ENCODE peak calls at places on chromosome 16, in nine cellular contexts. U is cardiac fibroblast, C is heart left ventricle, R is cardiac muscle cell, X is AG04450, E is breast epithelium, G is colonic mucosa, A is uterus, L is HFF-Myc. H is an unnamed sample.

GRCh38 chr16:4182581-4183257 is 59.2 kb downstream of the SRL start:
- DNase-seq in U (no peak), C (peak; percentile 49), R (no peak), X (no peak), E (no peak), G (no peak), A (no peak), L (no peak), H (no peak)

GRCh38 chr16:19701091-19701490 is 16.9 kb downstream of the KNOP1 start:
- DNase-seq in U (no peak), C (no peak), R (no peak), X (no peak), E (no peak), G (no peak), A (no peak), L (no peak), H (no peak)

GRCh38 chr16:86044881-86045600 is 146.1 kb downstream of the IRF8 start:
- DNase-seq in U (no peak), C (no peak), R (no peak), X (no peak), E (no peak), G (peak; percentile 45), A (no peak), L (no peak), H (no peak)

GRCh38 chr16:56789360-56789759 is 59.4 kb downstream of the NUP93 start:
- DNase-seq in U (peak; percentile 57), C (no peak), R (peak; percentile 61), X (no peak), E (no peak), G (peak; percentile 29), A (peak; percentile 20), L (no peak), H (peak; percentile 67)

GRCh38 chr16:9134739-9135138 is 43.3 kb downstream of the HAPSTR1 start:
- DNase-seq in U (peak; percentile 61), C (peak; percentile 75), R (peak; percentile 61), X (no peak), E (no peak), G (peak; percentile 55), A (no peak), L (no peak), H (peak; percentile 77)

GRCh38 chr16:58414938-58415451 is 22.7 kb downstream of the GINS3 start:
- DNase-seq in U (peak; percentile 52), C (no peak), R (no peak), X (no peak), E (no peak), G (no peak), A (no peak), L (no peak), H (no peak)

GRCh38 chr16:69672998-69673713 is 53.2 kb downstream of the NQO1 start:
- DNase-seq in U (no peak), C (no peak), R (no peak), X (no peak), E (no peak), G (no peak), A (no peak), L (no peak), H (no peak)

GRCh38 chr16:48811478-48811877 is 201.5 kb upstream of the N4BP1 start:
- DNase-seq in U (no peak), C (no peak), R (no peak), X (no peak), E (no peak), G (no peak), A (no peak), L (no peak), H (no peak)

GRCh38 chr16:71383054-71383773 is 24.7 kb downstream of the CALB2 start:
- DNase-seq in U (no peak), C (no peak), R (no peak), X (no peak), E (peak; percentile 58), G (no peak), A (no peak), L (no peak), H (no peak)

GRCh38 chr16:57996406-57997175 is 3.9 kb downstream of the ZNF319 start:
- DNase-seq in U (no peak), C (no peak), R (no peak), X (no peak), E (no peak), G (no peak), A (no peak), L (no peak), H (peak; percentile 7)

GRCh38 chr16:19331794-19332193 is 46.3 kb downstream of the CLEC19A start:
- DNase-seq in U (no peak), C (no peak), R (no peak), X (no peak), E (no peak), G (no peak), A (no peak), L (no peak), H (no peak)

GRCh38 chr16:83449861-83450260 is 357.9 kb upstream of the HSBP1 start:
- DNase-seq in U (no peak), C (no peak), R (no peak), X (no peak), E (no peak), G (no peak), A (no peak), L (no peak), H (no peak)

GRCh38 chr16:47018223-47018891 is 44.9 kb upstream of the DNAJA2 start:
- DNase-seq in U (peak; percentile 5), C (no peak), R (peak; percentile 43), X (no peak), E (peak; percentile 27), G (peak; percentile 28), A (no peak), L (no peak), H (peak; percentile 56)

GRCh38 chr16:78763821-78764440 is 664.5 kb downstream of the WWOX start:
- DNase-seq in U (peak; percentile 2), C (no peak), R (no peak), X (no peak), E (no peak), G (no peak), A (no peak), L (no peak), H (no peak)

GRCh38 chr16:73213761-73214480 is 166.0 kb upstream of the ZFHX3 start:
- DNase-seq in U (no peak), C (no peak), R (no peak), X (no peak), E (no peak), G (no peak), A (no peak), L (no peak), H (no peak)

GRCh38 chr16:86995456-86995855 is 321.7 kb downstream of the C16orf95 start:
- DNase-seq in U (no peak), C (no peak), R (no peak), X (no peak), E (no peak), G (no peak), A (no peak), L (peak; percentile 38), H (no peak)

GRCh38 chr16:67283039-67283825 is 3.9 kb downstream of the PLEKHG4 start:
- DNase-seq in U (peak; percentile 23), C (no peak), R (no peak), X (no peak), E (no peak), G (no peak), A (no peak), L (no peak), H (no peak)

GRCh38 chr16:12513057-12513790 is 290.5 kb downstream of the CPPED1 start:
- DNase-seq in U (no peak), C (no peak), R (no peak), X (no peak), E (no peak), G (no peak), A (no peak), L (no peak), H (no peak)

GRCh38 chr16:80751167-80751566 is 53.2 kb downstream of the CDYL2 start:
- DNase-seq in U (peak; percentile 90), C (no peak), R (no peak), X (peak; percentile 50), E (no peak), G (no peak), A (no peak), L (no peak), H (no peak)

GRCh38 chr16:31404353-31405064 is 11.4 kb downstream of the ITGAD start:
- DNase-seq in U (peak; percentile 44), C (no peak), R (no peak), X (no peak), E (no peak), G (no peak), A (no peak), L (no peak), H (peak; percentile 23)

GRCh38 chr16:69314534-69314933 is 3.4 kb downstream of the VPS4A start:
- DNase-seq in U (no peak), C (no peak), R (no peak), X (no peak), E (no peak), G (no peak), A (peak; percentile 11), L (no peak), H (no peak)

GRCh38 chr16:11744075-11744470 is 1.4 kb upstream of the TXNDC11 start:
- DNase-seq in U (no peak), C (no peak), R (no peak), X (no peak), E (no peak), G (peak; percentile 18), A (no peak), L (no peak), H (no peak)

GRCh38 chr16:88320947-88321634 is 61.7 kb upstream of the ZNF469 start:
- DNase-seq in U (no peak), C (peak; percentile 30), R (no peak), X (no peak), E (no peak), G (no peak), A (no peak), L (no peak), H (peak; percentile 28)

GRCh38 chr16:50740747-50741146 is 1.1 kb upstream of the CYLD start:
- DNase-seq in U (no peak), C (no peak), R (no peak), X (no peak), E (no peak), G (no peak), A (no peak), L (no peak), H (no peak)
- H3K4me3 ChIP-seq in U (no peak overlapping the region), C (peak overlapping the region; percentile 93), R (no peak overlapping the region), X (no peak overlapping the region), E (no peak overlapping the region), G (no peak overlapping the region), A (no peak overlapping the region), L (no peak overlapping the region), H (no peak overlapping the region)

GRCh38 chr16:27402964-27403600 is 1.1 kb downstream of the IL21R start:
- DNase-seq in U (no peak), C (no peak), R (no peak), X (no peak), E (no peak), G (no peak), A (no peak), L (no peak), H (no peak)
- H3K4me3 ChIP-seq in U (no peak overlapping the region), C (no peak overlapping the region), R (no peak overlapping the region), X (no peak overlapping the region), E (no peak overlapping the region), G (peak overlapping the region; percentile 18), A (no peak overlapping the region), L (no peak overlapping the region), H (no peak overlapping the region)

GRCh38 chr16:27407158-27407557 is 5.2 kb downstream of the IL21R start:
- DNase-seq in U (no peak), C (no peak), R (no peak), X (no peak), E (no peak), G (no peak), A (no peak), L (no peak), H (no peak)
- H3K4me3 ChIP-seq in U (no peak overlapping the region), C (no peak overlapping the region), R (no peak overlapping the region), X (no peak overlapping the region), E (no peak overlapping the region), G (no peak overlapping the region), A (no peak overlapping the region), L (no peak overlapping the region), H (no peak overlapping the region)

GRCh38 chr16:1650131-1650530 is 27.9 kb upstream of the JPT2 start:
- DNase-seq in U (no peak), C (no peak), R (no peak), X (no peak), E (no peak), G (no peak), A (no peak), L (no peak), H (no peak)
- H3K4me3 ChIP-seq in U (no peak overlapping the region), C (no peak overlapping the region), R (no peak overlapping the region), X (no peak overlapping the region), E (no peak overlapping the region), G (no peak overlapping the region), A (no peak overlapping the region), L (no peak overlapping the region), H (no peak overlapping the region)

H was measured in BE2C.